ENCODE peak calls at places on chromosomes 7 and 10, in seven cellular contexts. N is cardiac muscle cell, R is fibroblast of lung, Y is IMR-90, L is iPS DF 6.9, S is psoas muscle, W is heart right ventricle. U is an unnamed sample.

GRCh38 chr10:110820321-110820814 is 51.4 kb upstream of the PDCD4 start:
- DNase-seq in N (peak), R (peak), Y (no peak), L (no peak), S (peak), W (peak), U (no peak)

GRCh38 chr7:26345837-26346236 is 54.2 kb downstream of the SNX10 start:
- DNase-seq in N (no peak), R (no peak), Y (no peak), L (no peak), S (no peak), W (no peak), U (no peak)

GRCh38 chr7:47196106-47196630 is 385.7 kb downstream of the TNS3 start:
- DNase-seq in N (no peak), R (no peak), Y (no peak), L (no peak), S (no peak), W (no peak), U (no peak)

GRCh38 chr10:17003151-17003550 is 126.5 kb downstream of the CUBN start:
- DNase-seq in N (peak), R (peak), Y (peak), L (no peak), S (no peak), W (no peak), U (no peak)

GRCh38 chr7:38054199-38054598 is 123.8 kb upstream of the STARD3NL start:
- DNase-seq in N (no peak), R (no peak), Y (no peak), L (no peak), S (no peak), W (no peak), U (no peak)

GRCh38 chr10:51999089-51999488 is 299.7 kb upstream of the CSTF2T start:
- DNase-seq in N (no peak), R (peak), Y (no peak), L (no peak), S (no peak), W (no peak), U (no peak)

GRCh38 chr10:58414270-58415041 is 29.2 kb downstream of the TFAM start:
- DNase-seq in N (peak), R (peak), Y (peak), L (no peak), S (no peak), W (no peak), U (no peak)

GRCh38 chr7:10412426-10413019 is 561.1 kb upstream of the PHF14 start:
- DNase-seq in N (peak), R (peak), Y (peak), L (peak), S (no peak), W (no peak), U (no peak)

GRCh38 chr7:105250239-105250638 is 138.5 kb downstream of the SRPK2 start:
- DNase-seq in N (peak), R (no peak), Y (no peak), L (no peak), S (no peak), W (no peak), U (no peak)

GRCh38 chr7:7077945-7078344 is 104.4 kb upstream of the C1GALT1 start:
- DNase-seq in N (no peak), R (no peak), Y (no peak), L (no peak), S (no peak), W (no peak), U (no peak)

GRCh38 chr10:103470755-103471653 is 8.0 kb downstream of the CALHM3 start:
- DNase-seq in N (peak), R (peak), Y (no peak), L (no peak), S (peak), W (peak), U (peak)

GRCh38 chr7:44881610-44882009 is 3.7 kb downstream of the PURB start:
- DNase-seq in N (peak), R (peak), Y (peak), L (no peak), S (no peak), W (no peak), U (no peak)

GRCh38 chr7:82810558-82811259 is 352.0 kb downstream of the PCLO start:
- DNase-seq in N (peak), R (peak), Y (peak), L (no peak), S (no peak), W (no peak), U (no peak)

GRCh38 chr10:91887075-91887899 is 22.0 kb downstream of the FGFBP3 start:
- DNase-seq in N (peak), R (peak), Y (no peak), L (peak), S (peak), W (no peak), U (peak)

GRCh38 chr7:32583791-32584190 is 88.5 kb downstream of the AVL9 start:
- DNase-seq in N (no peak), R (peak), Y (peak), L (no peak), S (no peak), W (no peak), U (no peak)

GRCh38 chr7:138122162-138122561 is 45.9 kb downstream of the AKR1D1 start:
- DNase-seq in N (no peak), R (no peak), Y (no peak), L (no peak), S (no peak), W (no peak), U (no peak)

GRCh38 chr10:46231087-46231486 is 55.7 kb upstream of the ANTXRL start:
- DNase-seq in N (no peak), R (no peak), Y (no peak), L (no peak), S (no peak), W (no peak), U (peak)

GRCh38 chr7:7920481-7920880 is 48.1 kb upstream of the GLCCI1 start:
- DNase-seq in N (no peak), R (no peak), Y (no peak), L (no peak), S (no peak), W (no peak), U (no peak)

GRCh38 chr7:82697897-82698296 is 254.3 kb upstream of the CACNA2D1 start:
- DNase-seq in N (peak), R (peak), Y (peak), L (no peak), S (no peak), W (no peak), U (no peak)

GRCh38 chr10:68955414-68955785 is 570 bp upstream of the DDX21 start:
- DNase-seq in N (no peak), R (no peak), Y (no peak), L (peak), S (no peak), W (no peak), U (no peak)

GRCh38 chr7:36546331-36546730 is 156.7 kb downstream of the ANLN start:
- DNase-seq in N (no peak), R (no peak), Y (no peak), L (no peak), S (no peak), W (no peak), U (no peak)

GRCh38 chr7:108637049-108637621 is 67.5 kb downstream of the DNAJB9 start:
- DNase-seq in N (no peak), R (no peak), Y (no peak), L (no peak), S (no peak), W (no peak), U (no peak)

GRCh38 chr10:78605800-78606350 is 462.9 kb upstream of the ZMIZ1 start:
- DNase-seq in N (no peak), R (no peak), Y (no peak), L (no peak), S (no peak), W (no peak), U (no peak)

GRCh38 chr7:16129431-16130126 is 291.8 kb downstream of the CRPPA start:
- DNase-seq in N (peak), R (peak), Y (peak), L (no peak), S (no peak), W (no peak), U (no peak)

GRCh38 chr7:93890041-93890463 is 501 bp downstream of the TFPI2 start:
- DNase-seq in N (peak), R (peak), Y (peak), L (peak), S (no peak), W (peak), U (no peak)

GRCh38 chr7:30912454-30912985 is 867 bp downstream of the AQP1 start:
- DNase-seq in N (no peak), R (no peak), Y (no peak), L (no peak), S (no peak), W (peak), U (no peak)
- H3K27ac ChIP-seq in N (no peak), R (no peak), Y (no peak), L (no peak), S (no peak), W (peak), U (no peak)

GRCh38 chr10:28805390-28805789 is 128.1 kb downstream of the BAMBI start:
- DNase-seq in N (no peak), R (no peak), Y (no peak), L (no peak), S (no peak), W (no peak), U (no peak)

GRCh38 chr10:28807760-28808613 is 130.7 kb downstream of the BAMBI start:
- DNase-seq in N (peak), R (peak), Y (peak), L (no peak), S (no peak), W (no peak), U (no peak)

GRCh38 chr10:28806481-28806880 is 129.2 kb downstream of the BAMBI start:
- DNase-seq in N (peak), R (peak), Y (no peak), L (no peak), S (no peak), W (no peak), U (no peak)

GRCh38 chr10:28808693-28809092 is 131.4 kb downstream of the BAMBI start:
- DNase-seq in N (no peak), R (no peak), Y (no peak), L (no peak), S (no peak), W (no peak), U (no peak)

GRCh38 chr10:28806951-28807759 is 129.8 kb downstream of the BAMBI start:
- DNase-seq in N (peak), R (peak), Y (no peak), L (no peak), S (no peak), W (no peak), U (no peak)
- H3K27ac ChIP-seq in N (peak), R (no peak), Y (peak), L (no peak), S (peak), W (peak), U (no peak)

GRCh38 chr7:99381664-99382075 is 7.1 kb downstream of the ARPC1B start:
- DNase-seq in N (no peak), R (no peak), Y (no peak), L (no peak), S (no peak), W (peak), U (no peak)

GRCh38 chr7:99380032-99380822 is 5.7 kb downstream of the ARPC1B start:
- DNase-seq in N (peak), R (peak), Y (peak), L (no peak), S (no peak), W (no peak), U (peak)

GRCh38 chr7:99380823-99381663 is 6.5 kb downstream of the ARPC1B start:
- DNase-seq in N (peak), R (no peak), Y (no peak), L (no peak), S (no peak), W (no peak), U (peak)

GRCh38 chr7:99375070-99375807 is 709 bp downstream of the ARPC1B start:
- DNase-seq in N (peak), R (peak), Y (peak), L (no peak), S (peak), W (peak), U (peak)

GRCh38 chr7:99379043-99379577 is 4.6 kb downstream of the ARPC1B start:
- DNase-seq in N (peak), R (peak), Y (peak), L (no peak), S (peak), W (peak), U (peak)
- H3K27ac ChIP-seq in N (no peak), R (peak), Y (peak), L (no peak), S (peak), W (peak), U (peak)

GRCh38 chr10:98465866-98466265 is 19.1 kb upstream of the HPS1 start:
- DNase-seq in N (no peak), R (no peak), Y (no peak), L (no peak), S (no peak), W (no peak), U (no peak)
- H3K27ac ChIP-seq in N (peak), R (no peak), Y (no peak), L (no peak), S (no peak), W (peak), U (no peak)

DNA sequence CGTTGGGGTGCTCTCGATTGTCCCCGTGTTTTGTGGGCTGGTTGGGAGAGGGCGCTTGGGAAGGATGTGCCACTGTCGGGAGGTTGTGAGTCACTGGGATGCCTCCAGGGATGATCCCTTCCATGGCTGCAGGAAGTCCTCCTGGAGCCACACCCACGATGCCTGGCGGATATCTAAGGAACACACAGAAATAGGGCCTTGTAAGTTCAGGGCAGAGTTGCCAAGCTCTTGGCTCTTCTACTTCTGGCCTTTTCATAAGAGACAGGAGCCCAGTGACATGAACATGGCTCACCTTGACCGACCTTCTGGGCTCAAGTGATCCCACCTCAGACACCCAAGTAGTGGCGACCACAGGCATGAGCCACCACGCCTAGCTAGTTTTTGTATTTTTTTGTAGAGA is 47.6 kb downstream of the ZRANB1 start:
- DNase-seq in N (no peak), R (no peak), Y (no peak), L (no peak), S (no peak), W (no peak), U (peak)
- H3K27ac ChIP-seq in N (peak), R (no peak), Y (no peak), L (no peak), S (peak), W (no peak), U (no peak)

GRCh38 chr7:102228935-102229334 is 57.7 kb upstream of the SH2B2 start:
- DNase-seq in N (no peak), R (no peak), Y (no peak), L (no peak), S (no peak), W (no peak), U (no peak)
- H3K27ac ChIP-seq in N (no peak), R (no peak), Y (no peak), L (no peak), S (no peak), W (no peak), U (no peak)

GRCh38 chr10:49296826-49297225 is 2.1 kb upstream of the C10orf71 start:
- DNase-seq in N (no peak), R (no peak), Y (no peak), L (no peak), S (no peak), W (no peak), U (no peak)
- H3K27ac ChIP-seq in N (no peak), R (no peak), Y (no peak), L (no peak), S (peak), W (peak), U (no peak)

DNA sequence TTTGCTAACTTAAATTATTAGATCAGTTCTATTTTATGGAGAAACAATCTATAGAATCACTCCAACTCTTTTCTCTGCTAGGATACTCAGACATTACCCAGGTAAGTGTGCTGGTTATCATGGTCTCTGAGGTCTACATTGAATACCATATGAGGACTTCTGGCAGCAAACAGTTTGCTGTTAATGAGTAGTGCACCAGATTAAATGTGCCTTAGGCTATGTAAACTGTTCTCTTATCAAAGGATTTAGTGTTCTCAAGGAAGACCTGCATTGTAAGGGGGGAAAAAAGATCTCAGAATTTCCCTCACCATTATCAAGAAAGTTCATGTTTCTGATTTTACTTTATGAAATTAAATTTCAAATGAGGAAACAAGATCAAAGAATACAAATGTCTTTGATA is 107.5 kb downstream of the ITGB8 start:
- DNase-seq in N (no peak), R (no peak), Y (no peak), L (no peak), S (no peak), W (no peak), U (no peak)
- H3K27ac ChIP-seq in N (no peak), R (no peak), Y (no peak), L (no peak), S (no peak), W (no peak), U (no peak)

U was measured in Peyer's patch.